ENCODE peak calls at places on chromosomes 12 and 14, in eight cellular contexts. One of them, this sample, is unnamed.

GRCh38 chr12:67354322-67354721 is 85.2 kb downstream of the CAND1 start:
- DNase-seq in Calu3: no peak
- DNase-seq in fibroblast of the aortic adventitia: peak
- DNase-seq in breast epithelium: no peak
- DNase-seq in WTC11: no peak
- DNase-seq in endothelial cell: no peak
- DNase-seq in transverse colon: no peak
- DNase-seq in GM12865: peak
- DNase-seq in this sample: no peak

GRCh38 chr14:68408680-68409079 is 384.2 kb downstream of the ZFP36L1 start:
- DNase-seq in GM12865: peak
- DNase-seq in breast epithelium: no peak
- DNase-seq in WTC11: no peak
- DNase-seq in Calu3: no peak
- DNase-seq in transverse colon: no peak
- DNase-seq in fibroblast of the aortic adventitia: no peak
- DNase-seq in endothelial cell: no peak
- DNase-seq in this sample: no peak

GRCh38 chr14:73191441-73191840 is 45.9 kb upstream of the PAPLN start:
- DNase-seq in endothelial cell: no peak
- DNase-seq in GM12865: no peak
- DNase-seq in Calu3: no peak
- DNase-seq in transverse colon: no peak
- DNase-seq in breast epithelium: no peak
- DNase-seq in WTC11: no peak
- DNase-seq in fibroblast of the aortic adventitia: no peak
- DNase-seq in this sample: no peak

GRCh38 chr12:31560516-31560915 is 30.4 kb downstream of the DENND5B start:
- DNase-seq in WTC11: no peak
- DNase-seq in endothelial cell: no peak
- DNase-seq in breast epithelium: no peak
- DNase-seq in GM12865: no peak
- DNase-seq in fibroblast of the aortic adventitia: no peak
- DNase-seq in Calu3: no peak
- DNase-seq in transverse colon: no peak
- DNase-seq in this sample: no peak

GRCh38 chr12:75345531-75345930 is 11.1 kb downstream of the GLIPR1L1 start:
- DNase-seq in fibroblast of the aortic adventitia: no peak
- DNase-seq in transverse colon: no peak
- DNase-seq in GM12865: no peak
- DNase-seq in breast epithelium: no peak
- DNase-seq in endothelial cell: no peak
- DNase-seq in Calu3: no peak
- DNase-seq in WTC11: no peak
- DNase-seq in this sample: no peak

GRCh38 chr14:39566795-39567194 is 134.6 kb upstream of the FBXO33 start:
- DNase-seq in transverse colon: no peak
- DNase-seq in fibroblast of the aortic adventitia: no peak
- DNase-seq in breast epithelium: no peak
- DNase-seq in GM12865: no peak
- DNase-seq in endothelial cell: no peak
- DNase-seq in WTC11: no peak
- DNase-seq in Calu3: no peak
- DNase-seq in this sample: no peak

GRCh38 chr14:56555921-56556570 is 23.6 kb upstream of the TMEM260 start:
- DNase-seq in breast epithelium: no peak
- DNase-seq in Calu3: no peak
- DNase-seq in GM12865: peak
- DNase-seq in WTC11: no peak
- DNase-seq in transverse colon: no peak
- DNase-seq in endothelial cell: no peak
- DNase-seq in fibroblast of the aortic adventitia: peak
- DNase-seq in this sample: peak

GRCh38 chr14:24331731-24332093 is 3.2 kb downstream of the ADCY4 start:
- DNase-seq in transverse colon: no peak
- DNase-seq in fibroblast of the aortic adventitia: no peak
- DNase-seq in breast epithelium: no peak
- DNase-seq in WTC11: peak
- DNase-seq in Calu3: no peak
- DNase-seq in GM12865: no peak
- DNase-seq in endothelial cell: no peak
- DNase-seq in this sample: no peak

GRCh38 chr12:94079965-94080683 is 68.3 kb upstream of the PLXNC1 start:
- DNase-seq in GM12865: no peak
- DNase-seq in fibroblast of the aortic adventitia: peak
- DNase-seq in breast epithelium: no peak
- DNase-seq in Calu3: no peak
- DNase-seq in endothelial cell: no peak
- DNase-seq in transverse colon: no peak
- DNase-seq in WTC11: no peak
- DNase-seq in this sample: no peak

GRCh38 chr12:2922329-2922728 is 31.6 kb downstream of the TULP3 start:
- DNase-seq in transverse colon: no peak
- DNase-seq in endothelial cell: no peak
- DNase-seq in fibroblast of the aortic adventitia: no peak
- DNase-seq in Calu3: no peak
- DNase-seq in WTC11: no peak
- DNase-seq in breast epithelium: no peak
- DNase-seq in GM12865: no peak
- DNase-seq in this sample: no peak

GRCh38 chr12:3364226-3364625 is 126.8 kb upstream of the PRMT8 start:
- DNase-seq in WTC11: no peak
- DNase-seq in Calu3: no peak
- DNase-seq in transverse colon: no peak
- DNase-seq in GM12865: no peak
- DNase-seq in breast epithelium: no peak
- DNase-seq in endothelial cell: no peak
- DNase-seq in fibroblast of the aortic adventitia: no peak
- DNase-seq in this sample: no peak

GRCh38 chr14:77123381-77124344 is 17.9 kb downstream of the ZDHHC22 start:
- DNase-seq in GM12865: peak
- DNase-seq in endothelial cell: no peak
- DNase-seq in fibroblast of the aortic adventitia: no peak
- DNase-seq in transverse colon: peak
- DNase-seq in breast epithelium: peak
- DNase-seq in WTC11: no peak
- DNase-seq in Calu3: peak
- DNase-seq in this sample: no peak

GRCh38 chr12:19095331-19095730 is 34.2 kb upstream of the PLEKHA5 start:
- DNase-seq in fibroblast of the aortic adventitia: no peak
- DNase-seq in endothelial cell: no peak
- DNase-seq in GM12865: no peak
- DNase-seq in WTC11: no peak
- DNase-seq in transverse colon: no peak
- DNase-seq in breast epithelium: no peak
- DNase-seq in Calu3: no peak
- DNase-seq in this sample: no peak

GRCh38 chr14:88902850-88903249 is 78.4 kb downstream of the TTC8 start:
- DNase-seq in transverse colon: no peak
- DNase-seq in endothelial cell: no peak
- DNase-seq in Calu3: no peak
- DNase-seq in fibroblast of the aortic adventitia: no peak
- DNase-seq in GM12865: no peak
- DNase-seq in breast epithelium: no peak
- DNase-seq in WTC11: no peak
- DNase-seq in this sample: no peak

DNA sequence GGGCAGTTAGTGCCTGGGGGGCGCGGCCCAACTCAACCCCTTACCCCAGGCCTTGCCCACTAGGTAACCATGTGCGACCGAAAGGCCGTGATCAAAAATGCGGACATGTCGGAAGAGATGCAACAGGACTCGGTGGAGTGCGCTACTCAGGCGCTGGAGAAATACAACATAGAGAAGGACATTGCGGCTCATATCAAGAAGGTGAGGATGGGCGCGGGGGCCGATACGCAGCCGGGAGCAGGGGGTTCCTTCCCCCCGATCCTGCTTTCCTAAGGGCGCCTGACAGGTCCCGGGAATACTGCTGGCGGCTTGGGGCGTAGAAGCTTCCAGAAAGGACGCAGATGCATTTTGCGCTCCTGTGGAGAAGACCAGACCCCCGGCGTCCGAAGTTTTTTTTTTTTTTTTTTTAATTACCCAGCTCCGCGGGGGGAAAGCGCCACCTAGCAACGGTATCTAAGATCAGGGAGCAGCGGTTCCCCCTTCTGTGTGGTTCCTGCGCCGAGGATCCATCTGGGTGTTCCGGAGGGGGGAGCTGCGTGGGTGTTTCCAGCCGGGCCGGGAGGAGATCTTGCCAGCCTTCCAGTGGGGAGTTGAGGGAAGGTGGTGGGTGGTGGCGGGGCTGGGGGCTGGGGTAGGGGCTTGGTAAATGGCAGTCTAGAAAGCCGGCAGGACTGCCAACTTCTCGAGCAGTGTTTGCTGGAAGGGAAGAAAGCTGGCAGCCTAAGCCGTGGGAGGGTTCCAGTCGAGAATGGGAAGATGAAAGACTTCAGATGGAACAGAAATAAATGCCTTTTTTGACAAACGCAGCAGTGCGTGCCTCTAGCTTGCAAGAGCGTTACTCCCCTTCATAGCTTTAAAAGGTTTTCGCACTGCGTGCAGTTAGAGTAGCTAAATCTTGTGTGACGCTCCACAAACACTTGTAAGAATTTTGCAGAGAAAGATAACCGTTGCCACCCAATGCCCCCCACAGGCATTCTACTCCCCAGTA is 734 bp downstream of the DYNLL1 start:
- DNase-seq in WTC11: peak
- DNase-seq in fibroblast of the aortic adventitia: peak
- DNase-seq in transverse colon: peak
- DNase-seq in Calu3: peak
- DNase-seq in endothelial cell: peak
- DNase-seq in GM12865: peak
- DNase-seq in breast epithelium: peak
- DNase-seq in this sample: peak
- TF ChIP-seq CTCF in WTC11: no peak
- TF ChIP-seq CTCF in fibroblast of the aortic adventitia: no peak
- TF ChIP-seq CTCF in transverse colon: peak
- TF ChIP-seq CTCF in Calu3: no peak
- TF ChIP-seq CTCF in endothelial cell: no peak
- TF ChIP-seq CTCF in GM12865: peak
- TF ChIP-seq CTCF in breast epithelium: no peak
- TF ChIP-seq CTCF in this sample: peak

GRCh38 chr12:123512838-123513665 is 20.5 kb downstream of the RILPL1 start:
- DNase-seq in transverse colon: no peak
- DNase-seq in WTC11: no peak
- DNase-seq in breast epithelium: no peak
- DNase-seq in Calu3: no peak
- DNase-seq in endothelial cell: no peak
- DNase-seq in GM12865: no peak
- DNase-seq in fibroblast of the aortic adventitia: no peak
- DNase-seq in this sample: no peak
- TF ChIP-seq CTCF in transverse colon: no peak
- TF ChIP-seq CTCF in WTC11: no peak
- TF ChIP-seq CTCF in breast epithelium: no peak
- TF ChIP-seq CTCF in Calu3: no peak
- TF ChIP-seq CTCF in endothelial cell: no peak
- TF ChIP-seq CTCF in GM12865: no peak
- TF ChIP-seq CTCF in fibroblast of the aortic adventitia: no peak
- TF ChIP-seq CTCF in this sample: no peak

GRCh38 chr14:106317593-106317992 is 791.2 kb downstream of the TMEM121 start:
- DNase-seq in WTC11: no peak
- DNase-seq in endothelial cell: no peak
- DNase-seq in transverse colon: no peak
- DNase-seq in Calu3: no peak
- DNase-seq in fibroblast of the aortic adventitia: no peak
- DNase-seq in breast epithelium: no peak
- DNase-seq in GM12865: no peak
- DNase-seq in this sample: no peak

DNA sequence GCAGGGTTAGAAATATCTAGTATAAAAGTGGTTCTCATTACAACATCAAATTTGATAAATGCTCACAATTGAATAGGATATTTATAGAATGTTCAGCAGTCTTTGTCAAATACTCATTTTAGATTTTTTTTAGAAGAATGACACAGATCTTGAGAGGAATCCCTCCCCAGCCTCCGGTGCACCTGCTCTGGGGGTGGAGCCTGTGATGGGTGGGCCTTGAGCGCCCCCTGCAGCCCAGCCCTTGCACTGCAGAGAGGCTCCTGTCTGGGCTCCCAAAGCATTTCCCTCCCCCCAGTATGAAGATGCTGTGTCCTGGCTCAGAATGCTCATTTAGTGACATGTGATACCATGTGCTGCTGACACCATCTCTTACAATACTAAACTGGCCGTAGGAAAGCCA is 792.3 kb downstream of the TMEM121 start:
- DNase-seq in fibroblast of the aortic adventitia: no peak
- DNase-seq in breast epithelium: no peak
- DNase-seq in transverse colon: no peak
- DNase-seq in WTC11: no peak
- DNase-seq in Calu3: no peak
- DNase-seq in GM12865: peak
- DNase-seq in endothelial cell: no peak
- DNase-seq in this sample: peak
- TF ChIP-seq CTCF in fibroblast of the aortic adventitia: no peak
- TF ChIP-seq CTCF in breast epithelium: no peak
- TF ChIP-seq CTCF in transverse colon: peak
- TF ChIP-seq CTCF in WTC11: no peak
- TF ChIP-seq CTCF in Calu3: peak
- TF ChIP-seq CTCF in GM12865: peak
- TF ChIP-seq CTCF in endothelial cell: no peak
- TF ChIP-seq CTCF in this sample: peak

GRCh38 chr14:104370256-104370870 is 209.2 kb upstream of the C14orf180 start:
- DNase-seq in transverse colon: no peak
- DNase-seq in fibroblast of the aortic adventitia: no peak
- DNase-seq in WTC11: peak
- DNase-seq in Calu3: peak
- DNase-seq in endothelial cell: peak
- DNase-seq in GM12865: no peak
- DNase-seq in breast epithelium: no peak
- DNase-seq in this sample: no peak

GRCh38 chr14:104371031-104371430 is 208.5 kb upstream of the C14orf180 start:
- DNase-seq in breast epithelium: no peak
- DNase-seq in WTC11: no peak
- DNase-seq in transverse colon: no peak
- DNase-seq in GM12865: no peak
- DNase-seq in fibroblast of the aortic adventitia: no peak
- DNase-seq in endothelial cell: no peak
- DNase-seq in Calu3: no peak
- DNase-seq in this sample: no peak

GRCh38 chr14:104373055-104373854 is 206.3 kb upstream of the C14orf180 start:
- DNase-seq in WTC11: no peak
- DNase-seq in fibroblast of the aortic adventitia: no peak
- DNase-seq in transverse colon: no peak
- DNase-seq in endothelial cell: no peak
- DNase-seq in Calu3: no peak
- DNase-seq in GM12865: no peak
- DNase-seq in breast epithelium: no peak
- DNase-seq in this sample: no peak

GRCh38 chr14:104372390-104373054 is 207.0 kb upstream of the C14orf180 start:
- DNase-seq in fibroblast of the aortic adventitia: no peak
- DNase-seq in breast epithelium: no peak
- DNase-seq in Calu3: no peak
- DNase-seq in transverse colon: no peak
- DNase-seq in endothelial cell: no peak
- DNase-seq in WTC11: no peak
- DNase-seq in GM12865: no peak
- DNase-seq in this sample: no peak

GRCh38 chr14:104371917-104372316 is 207.6 kb upstream of the C14orf180 start:
- DNase-seq in fibroblast of the aortic adventitia: no peak
- DNase-seq in transverse colon: no peak
- DNase-seq in breast epithelium: no peak
- DNase-seq in GM12865: no peak
- DNase-seq in endothelial cell: no peak
- DNase-seq in WTC11: no peak
- DNase-seq in Calu3: no peak
- DNase-seq in this sample: no peak
- TF ChIP-seq CTCF in fibroblast of the aortic adventitia: no peak
- TF ChIP-seq CTCF in transverse colon: no peak
- TF ChIP-seq CTCF in breast epithelium: no peak
- TF ChIP-seq CTCF in GM12865: no peak
- TF ChIP-seq CTCF in endothelial cell: no peak
- TF ChIP-seq CTCF in WTC11: no peak
- TF ChIP-seq CTCF in Calu3: no peak
- TF ChIP-seq CTCF in this sample: no peak

GRCh38 chr12:91109148-91109564 is 2.1 kb downstream of the LUM start:
- DNase-seq in transverse colon: peak
- DNase-seq in WTC11: peak
- DNase-seq in endothelial cell: peak
- DNase-seq in GM12865: peak
- DNase-seq in fibroblast of the aortic adventitia: peak
- DNase-seq in Calu3: peak
- DNase-seq in breast epithelium: peak
- DNase-seq in this sample: peak
- TF ChIP-seq CTCF in transverse colon: peak
- TF ChIP-seq CTCF in WTC11: peak
- TF ChIP-seq CTCF in endothelial cell: peak
- TF ChIP-seq CTCF in GM12865: peak
- TF ChIP-seq CTCF in fibroblast of the aortic adventitia: peak
- TF ChIP-seq CTCF in Calu3: peak
- TF ChIP-seq CTCF in breast epithelium: peak
- TF ChIP-seq CTCF in this sample: peak

This sample was measured in GM13977.